ENCODE peak calls at places on chromosomes 16 and 17, in four cellular contexts. Y is HepG2, I is tibial nerve, F is adrenal gland. B is an unnamed sample.

GRCh38 chr17:29698837-29699236 is 76.1 kb upstream of the CORO6 start:
- DNase-seq in Y (no peak), I (no peak), F (no peak), B (no peak)

GRCh38 chr16:9047689-9048301 is 43.6 kb upstream of the HAPSTR1 start:
- DNase-seq in Y (peak; percentile 97), I (peak; percentile 54), F (peak; percentile 99), B (peak; percentile 66)

GRCh38 chr17:19336938-19337711 is 25.4 kb downstream of the B9D1 start:
- DNase-seq in Y (peak; percentile 68), I (no peak), F (peak; percentile 30), B (peak; percentile 62)

GRCh38 chr17:73785466-73785865 is 141.2 kb upstream of the SDK2 start:
- DNase-seq in Y (no peak), I (no peak), F (no peak), B (no peak)

GRCh38 chr16:4892356-4893102 is 44.4 kb downstream of the PPL start:
- DNase-seq in Y (no peak), I (no peak), F (no peak), B (no peak)

GRCh38 chr16:2692251-2692947 is 10.1 kb downstream of the KCTD5 start:
- DNase-seq in Y (no peak), I (no peak), F (peak; percentile 77), B (peak; percentile 82)

GRCh38 chr17:50560931-50561750 is 626 bp downstream of the CACNA1G start:
- DNase-seq in Y (no peak), I (no peak), F (no peak), B (no peak)

GRCh38 chr16:4693956-4694663 is 748 bp downstream of the NUDT16L1 start:
- DNase-seq in Y (no peak), I (no peak), F (peak; percentile 51), B (no peak)

GRCh38 chr16:71567931-71568330 is 9.0 kb downstream of the TAT start:
- DNase-seq in Y (no peak), I (no peak), F (no peak), B (no peak)

GRCh38 chr17:28379814-28380571 is 8.5 kb downstream of the SARM1 start:
- DNase-seq in Y (peak; percentile 77), I (no peak), F (no peak), B (no peak)

GRCh38 chr17:53765609-53766008 is 57.1 kb upstream of the KIF2B start:
- DNase-seq in Y (no peak), I (no peak), F (no peak), B (no peak)

GRCh38 chr16:16045311-16045710 is 95.9 kb downstream of the ABCC1 start:
- DNase-seq in Y (no peak), I (no peak), F (no peak), B (no peak)

GRCh38 chr17:80899402-80900268 is 92.0 kb upstream of the CHMP6 start:
- DNase-seq in Y (peak; percentile 29), I (no peak), F (peak; percentile 71), B (no peak)

GRCh38 chr17:81519284-81520020 is 6.9 kb upstream of the ACTG1 start:
- DNase-seq in Y (no peak), I (no peak), F (peak; percentile 43), B (no peak)

GRCh38 chr16:53766304-53767016 is 62.5 kb downstream of the FTO start:
- DNase-seq in Y (peak; percentile 94), I (no peak), F (peak; percentile 52), B (no peak)

GRCh38 chr16:64225696-64226095 is 896.2 kb downstream of the CDH11 start:
- DNase-seq in Y (no peak), I (no peak), F (no peak), B (no peak)

GRCh38 chr17:8100149-8100548 is 12.6 kb upstream of the ALOX12B start:
- DNase-seq in Y (no peak), I (no peak), F (no peak), B (no peak)

GRCh38 chr16:89383095-89384003 is 107.0 kb downstream of the ANKRD11 start:
- DNase-seq in Y (peak; percentile 45), I (no peak), F (peak; percentile 76), B (no peak)

GRCh38 chr17:59506907-59507726 is 58.3 kb upstream of the DHX40 start:
- DNase-seq in Y (no peak), I (no peak), F (peak; percentile 59), B (no peak)

GRCh38 chr17:75920045-75920560 is 15.4 kb upstream of the MRPL38 start:
- DNase-seq in Y (no peak), I (no peak), F (no peak), B (no peak)

GRCh38 chr17:64148699-64149098 is 18.8 kb upstream of the ERN1 start:
- DNase-seq in Y (no peak), I (no peak), F (peak; percentile 33), B (peak; percentile 28)

GRCh38 chr17:45332989-45333701 is 16.3 kb upstream of the MAP3K14 start:
- DNase-seq in Y (no peak), I (no peak), F (no peak), B (no peak)

GRCh38 chr17:42894283-42895184 is 6.1 kb upstream of the G6PC1 start:
- DNase-seq in Y (peak; percentile 79), I (no peak), F (no peak), B (no peak)

GRCh38 chr17:20944014-20944905 is 98.6 kb downstream of the USP22 start:
- DNase-seq in Y (peak; percentile 37), I (no peak), F (peak; percentile 74), B (no peak)

GRCh38 chr17:79992657-79993389 is 42.8 kb downstream of the TBC1D16 start:
- DNase-seq in Y (no peak), I (no peak), F (no peak), B (no peak)

GRCh38 chr17:68085751-68086445 is 50.4 kb downstream of the KPNA2 start:
- DNase-seq in Y (no peak), I (no peak), F (no peak), B (no peak)

GRCh38 chr17:81831957-81832607 is 1.0 kb downstream of the MCRIP1 start:
- DNase-seq in Y (no peak), I (no peak), F (no peak), B (no peak)

GRCh38 chr17:63542218-63542545 is 8.1 kb upstream of the DCAF7 start:
- DNase-seq in Y (no peak), I (no peak), F (no peak), B (no peak)

GRCh38 chr16:23403547-23403946 is 49.4 kb downstream of the COG7 start:
- DNase-seq in Y (no peak), I (no peak), F (no peak), B (no peak)

GRCh38 chr17:20073056-20073979 is 64.2 kb downstream of the SPECC1 start:
- DNase-seq in Y (no peak), I (peak; percentile 53), F (peak; percentile 41), B (peak; percentile 32)

GRCh38 chr16:11151156-11151904 is 104.7 kb downstream of the SOCS1 start:
- DNase-seq in Y (no peak), I (no peak), F (no peak), B (no peak)

GRCh38 chr16:81642107-81642436 is 137.0 kb upstream of the PLCG2 start:
- DNase-seq in Y (no peak), I (no peak), F (no peak), B (no peak)

GRCh38 chr16:29926675-29927522 is 873 bp upstream of the KCTD13 start:
- DNase-seq in Y (peak; percentile 35), I (no peak), F (peak; percentile 77), B (no peak)

GRCh38 chr16:35599429-35600165 is 2140.2 kb downstream of the TP53TG3F start:
- DNase-seq in Y (no peak), I (no peak), F (no peak), B (no peak)
- H3K27ac ChIP-seq in Y (no peak overlapping the region), I (no peak overlapping the region), F (no peak overlapping the region), B (no peak overlapping the region)

GRCh38 chr17:48592097-48592496 is 1.5 kb downstream of the HOXB5 start:
- DNase-seq in Y (no peak), I (no peak), F (no peak), B (no peak)
- H3K27ac ChIP-seq in Y (no peak overlapping the region), I (no peak overlapping the region), F (peak overlapping the region; percentile 53), B (no peak overlapping the region)

DNA sequence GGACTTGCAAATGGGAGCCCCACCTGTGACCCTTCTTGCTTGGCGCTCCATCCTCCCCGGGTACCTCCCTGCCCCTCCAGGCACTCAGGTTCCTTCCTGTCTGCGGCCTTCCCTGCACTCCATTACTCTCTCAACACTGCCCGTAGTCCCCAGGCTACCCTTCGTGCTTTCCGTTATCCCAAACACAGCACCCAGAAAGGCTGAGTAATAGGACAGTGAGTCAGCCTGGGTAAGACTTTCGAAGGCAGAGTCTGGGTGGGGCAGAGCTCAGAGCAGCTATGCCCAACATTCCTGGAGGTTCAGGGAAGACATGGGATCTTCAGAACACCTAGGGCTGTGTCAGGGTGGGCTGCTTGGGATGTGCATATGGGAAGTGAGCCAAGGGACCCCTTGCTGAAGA is 16.7 kb upstream of the C16orf74 start:
- DNase-seq in Y (no peak), I (no peak), F (peak; percentile 50), B (no peak)
- H3K27ac ChIP-seq in Y (no peak overlapping the region), I (no peak overlapping the region), F (no peak overlapping the region), B (no peak overlapping the region)

DNA sequence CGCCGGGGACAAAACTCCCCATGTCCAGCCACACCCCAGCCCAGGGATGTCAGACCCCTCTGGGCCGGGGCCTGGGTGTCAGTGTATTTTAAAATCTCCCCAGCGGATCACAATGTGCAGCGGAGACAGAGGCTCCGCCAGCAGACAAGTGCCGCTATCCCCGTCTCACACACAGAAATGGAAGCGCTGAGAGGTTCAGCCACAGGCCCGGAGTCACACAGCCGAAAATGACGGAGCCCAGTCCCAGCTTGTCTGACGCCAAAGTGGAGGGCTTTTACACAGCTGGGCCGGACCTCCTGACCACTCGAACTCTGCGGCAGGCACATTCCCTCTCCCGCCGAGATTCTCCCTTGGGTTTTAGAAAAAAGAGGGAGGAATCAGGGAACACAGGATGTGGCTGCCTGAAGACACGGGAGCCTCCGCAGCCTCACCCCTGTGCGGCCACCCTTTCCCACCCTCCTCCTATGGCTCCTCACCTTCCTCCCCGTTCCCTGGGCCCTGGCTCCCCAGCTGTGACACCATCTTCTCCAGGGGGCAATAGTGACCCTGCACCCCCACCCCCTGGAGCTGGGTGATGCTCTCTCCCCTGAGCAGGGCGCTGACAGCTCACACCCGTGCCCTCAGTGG is 6.8 kb upstream of the OSGIN1 start:
- DNase-seq in Y (no peak), I (no peak), F (no peak), B (no peak)
- H3K27ac ChIP-seq in Y (no peak overlapping the region), I (no peak overlapping the region), F (no peak overlapping the region), B (no peak overlapping the region)

DNA sequence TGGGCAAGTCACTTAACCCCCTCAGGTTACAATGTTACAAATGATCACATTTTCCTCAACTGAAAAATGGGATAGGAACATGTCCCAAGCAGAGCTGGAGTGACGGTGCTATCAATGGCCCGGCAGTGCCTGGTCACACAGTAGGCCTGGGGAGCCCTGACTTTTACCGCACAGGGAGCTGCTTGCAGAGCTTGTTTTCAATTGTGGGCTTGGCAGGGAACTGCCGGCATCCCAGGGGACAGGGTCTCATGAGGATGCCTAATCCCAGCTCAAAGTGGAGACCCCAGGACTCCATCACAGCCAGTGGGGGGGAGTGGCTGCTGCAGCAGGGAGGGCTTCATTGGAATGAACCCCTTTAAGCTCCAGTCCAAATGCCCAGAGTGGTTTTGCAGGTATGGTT is 11.4 kb downstream of the SNX20 start:
- DNase-seq in Y (no peak), I (no peak), F (no peak), B (no peak)
- H3K27ac ChIP-seq in Y (no peak overlapping the region), I (no peak overlapping the region), F (no peak overlapping the region), B (no peak overlapping the region)

GRCh38 chr17:17115620-17116019 is 73.4 kb downstream of the MPRIP start:
- DNase-seq in Y (no peak), I (no peak), F (no peak), B (no peak)
- H3K27ac ChIP-seq in Y (no peak overlapping the region), I (no peak overlapping the region), F (no peak overlapping the region), B (peak overlapping the region; percentile 46)

GRCh38 chr17:2337811-2338657 is 733 bp downstream of the SGSM2 start:
- DNase-seq in Y (peak; percentile 46), I (no peak), F (peak; percentile 74), B (peak; percentile 21)
- H3K27ac ChIP-seq in Y (peak overlapping the region; percentile 72), I (peak overlapping the region; percentile 93), F (peak overlapping the region; percentile 94), B (peak overlapping the region; percentile 68)